ENCODE peak calls at places on chromosomes 5 and 9, in eight cellular contexts. H is HuH-7.5; Y is GM12864; N is choroid plexus epithelial cell; O is ovary; A is NCI-H524; I is stimulated activated CD4-positive, alpha-beta T cell treated with anti-CD3 and anti-CD28 coated beads, Interleukin-2, amount 100 ng/mL, for 48 hours; R is NAMALWA. Q is an unnamed sample.

GRCh38 chr5:139640432-139641115 is 7.6 kb upstream of the CXXC5 start:
- DNase-seq in H (no peak), I (no peak), A (no peak), O (no peak), R (no peak), N (no peak), Y (no peak), Q (no peak)

GRCh38 chr5:126373621-126374416 is 49.4 kb upstream of the GRAMD2B start:
- DNase-seq in Y (no peak), I (no peak), H (no peak), N (peak; percentile 60), R (no peak), O (no peak), A (no peak), Q (no peak)

GRCh38 chr9:91282292-91282691 is 79.4 kb downstream of the AUH start:
- DNase-seq in N (peak; percentile 47), R (no peak), O (no peak), Y (no peak), H (no peak), I (no peak), A (no peak), Q (no peak)

GRCh38 chr5:137954131-137954879 is 65.0 kb downstream of the PKD2L2 start:
- DNase-seq in Y (no peak), I (no peak), A (no peak), O (no peak), R (no peak), N (peak; percentile 92), H (no peak), Q (no peak)

GRCh38 chr5:132371603-132371994 is 2.1 kb downstream of the SLC22A5 start:
- DNase-seq in Y (no peak), N (no peak), R (no peak), O (no peak), A (no peak), I (no peak), H (no peak), Q (no peak)

GRCh38 chr9:113636165-113636564 is 172.6 kb downstream of the RGS3 start:
- DNase-seq in R (no peak), O (peak; percentile 22), N (peak; percentile 89), Y (no peak), H (no peak), I (no peak), A (no peak), Q (no peak)

GRCh38 chr9:72371151-72371550 is 6.1 kb upstream of the ZFAND5 start:
- DNase-seq in H (no peak), A (no peak), I (no peak), R (no peak), N (peak; percentile 32), O (no peak), Y (no peak), Q (no peak)

GRCh38 chr5:53730938-53731337 is 170.5 kb downstream of the NDUFS4 start:
- DNase-seq in Y (no peak), O (no peak), R (peak; percentile 36), I (no peak), H (no peak), N (no peak), A (no peak), Q (no peak)

GRCh38 chr9:93031629-93032431 is 26.7 kb upstream of the SUSD3 start:
- DNase-seq in H (no peak), N (no peak), R (no peak), O (no peak), Y (no peak), I (no peak), A (no peak), Q (no peak)

GRCh38 chr9:83185517-83186192 is 122.7 kb upstream of the RASEF start:
- DNase-seq in A (no peak), H (no peak), I (no peak), R (no peak), O (no peak), N (no peak), Y (no peak), Q (no peak)

GRCh38 chr9:4905135-4905490 is 80.0 kb upstream of the JAK2 start:
- DNase-seq in I (no peak), Y (no peak), R (no peak), H (no peak), A (no peak), N (peak; percentile 42), O (no peak), Q (no peak)

GRCh38 chr5:174056064-174056842 is 10.7 kb downstream of the NSG2 start:
- DNase-seq in H (no peak), Y (no peak), N (no peak), O (no peak), A (no peak), R (peak; percentile 33), I (no peak), Q (no peak)

GRCh38 chr9:88007291-88007650 is 32.9 kb upstream of the CDK20 start:
- DNase-seq in Y (peak; percentile 13), I (peak; percentile 29), N (peak; percentile 46), O (no peak), A (no peak), H (no peak), R (no peak), Q (no peak)

GRCh38 chr9:134564431-134565170 is 77.0 kb upstream of the COL5A1 start:
- DNase-seq in I (no peak), N (peak; percentile 78), Y (no peak), O (no peak), H (no peak), R (no peak), A (no peak), Q (no peak)

GRCh38 chr5:101716941-101717340 is 579.1 kb downstream of the SLCO4C1 start:
- DNase-seq in A (no peak), N (no peak), O (no peak), I (no peak), R (no peak), Y (no peak), H (no peak), Q (no peak)

GRCh38 chr5:52658266-52658665 is 129.4 kb upstream of the ITGA1 start:
- DNase-seq in I (no peak), Y (no peak), H (no peak), R (no peak), O (no peak), A (no peak), N (no peak), Q (no peak)

GRCh38 chr5:68264024-68264956 is 48.7 kb downstream of the PIK3R1 start:
- DNase-seq in N (peak; percentile 83), R (no peak), A (peak; percentile 80), H (no peak), O (no peak), I (no peak), Y (no peak), Q (no peak)

GRCh38 chr9:99980578-99980977 is 74.1 kb downstream of the STX17 start:
- DNase-seq in Y (no peak), R (no peak), H (no peak), N (no peak), I (no peak), O (no peak), A (no peak), Q (no peak)

Q was measured in 8988T.